ENCODE peak calls at places on chromosomes 5 and 9, in nine cellular contexts. V, F, H, N, U, R, L, M and D are unnamed samples.

GRCh38 chr9:134258828-134259546 is 67.3 kb upstream of the RXRA start:
- DNase-seq in V (no peak), F (no peak), H (no peak), N (no peak), U (no peak), R (no peak), L (no peak), M (no peak), D (no peak)

GRCh38 chr5:147887026-147887627 is 8.6 kb downstream of the SCGB3A2 start:
- DNase-seq in V (peak; percentile 75), F (no peak), H (no peak), N (no peak), U (no peak), R (peak; percentile 28), L (peak; percentile 66), M (no peak), D (no peak)

GRCh38 chr5:9056046-9056445 is 489.8 kb downstream of the SEMA5A start:
- DNase-seq in V (no peak), F (no peak), H (no peak), N (peak; percentile 71), U (no peak), R (no peak), L (no peak), M (no peak), D (no peak)

GRCh38 chr9:95773061-95773433 is 102.4 kb upstream of the ERCC6L2 start:
- DNase-seq in V (no peak), F (no peak), H (no peak), N (peak; percentile 85), U (no peak), R (no peak), L (peak; percentile 54), M (no peak), D (no peak)

GRCh38 chr9:91178281-91179236 is 183.2 kb downstream of the AUH start:
- DNase-seq in V (no peak), F (no peak), H (no peak), N (no peak), U (no peak), R (no peak), L (no peak), M (no peak), D (peak; percentile 21)

GRCh38 chr9:536597-537511 is 304.6 kb upstream of the DMRT1 start:
- DNase-seq in V (no peak), F (no peak), H (no peak), N (no peak), U (no peak), R (no peak), L (no peak), M (no peak), D (no peak)

GRCh38 chr9:37034320-37034937 is 361 bp upstream of the PAX5 start:
- DNase-seq in V (no peak), F (no peak), H (no peak), N (peak; percentile 4), U (no peak), R (peak; percentile 58), L (no peak), M (peak; percentile 75), D (no peak)

GRCh38 chr5:127555826-127556225 is 38.4 kb downstream of the PRRC1 start:
- DNase-seq in V (no peak), F (no peak), H (no peak), N (peak; percentile 15), U (no peak), R (no peak), L (no peak), M (no peak), D (no peak)

GRCh38 chr9:123002754-123003153 is 30.7 kb upstream of the GPR21 start:
- DNase-seq in V (peak; percentile 60), F (no peak), H (no peak), N (peak; percentile 42), U (no peak), R (no peak), L (peak; percentile 26), M (no peak), D (no peak)

GRCh38 chr9:133979921-133980863 is 11.9 kb downstream of the VAV2 start:
- DNase-seq in V (no peak), F (no peak), H (no peak), N (no peak), U (no peak), R (no peak), L (no peak), M (no peak), D (no peak)

GRCh38 chr5:37668524-37669047 is 171.3 kb downstream of the GDNF start:
- DNase-seq in V (peak; percentile 99), F (no peak), H (peak; percentile 67), N (peak; percentile 100), U (no peak), R (no peak), L (peak; percentile 99), M (no peak), D (no peak)

GRCh38 chr9:17995031-17995430 is 416.2 kb downstream of the SH3GL2 start:
- DNase-seq in V (no peak), F (no peak), H (no peak), N (no peak), U (no peak), R (no peak), L (no peak), M (no peak), D (no peak)
- TF ChIP-seq CTCF in V (no peak), F (no peak), H (no peak), N (no peak), U (no peak), R (no peak), L (no peak), M (no peak), D (no peak)

GRCh38 chr5:125874717-125875116 is 548.5 kb upstream of the GRAMD2B start:
- DNase-seq in V (no peak), F (no peak), H (no peak), N (no peak), U (no peak), R (no peak), L (peak; percentile 23), M (no peak), D (no peak)
- TF ChIP-seq CTCF in V (no peak), F (no peak), H (no peak), N (no peak), U (no peak), R (no peak), L (peak; percentile 23), M (no peak), D (no peak)

DNA sequence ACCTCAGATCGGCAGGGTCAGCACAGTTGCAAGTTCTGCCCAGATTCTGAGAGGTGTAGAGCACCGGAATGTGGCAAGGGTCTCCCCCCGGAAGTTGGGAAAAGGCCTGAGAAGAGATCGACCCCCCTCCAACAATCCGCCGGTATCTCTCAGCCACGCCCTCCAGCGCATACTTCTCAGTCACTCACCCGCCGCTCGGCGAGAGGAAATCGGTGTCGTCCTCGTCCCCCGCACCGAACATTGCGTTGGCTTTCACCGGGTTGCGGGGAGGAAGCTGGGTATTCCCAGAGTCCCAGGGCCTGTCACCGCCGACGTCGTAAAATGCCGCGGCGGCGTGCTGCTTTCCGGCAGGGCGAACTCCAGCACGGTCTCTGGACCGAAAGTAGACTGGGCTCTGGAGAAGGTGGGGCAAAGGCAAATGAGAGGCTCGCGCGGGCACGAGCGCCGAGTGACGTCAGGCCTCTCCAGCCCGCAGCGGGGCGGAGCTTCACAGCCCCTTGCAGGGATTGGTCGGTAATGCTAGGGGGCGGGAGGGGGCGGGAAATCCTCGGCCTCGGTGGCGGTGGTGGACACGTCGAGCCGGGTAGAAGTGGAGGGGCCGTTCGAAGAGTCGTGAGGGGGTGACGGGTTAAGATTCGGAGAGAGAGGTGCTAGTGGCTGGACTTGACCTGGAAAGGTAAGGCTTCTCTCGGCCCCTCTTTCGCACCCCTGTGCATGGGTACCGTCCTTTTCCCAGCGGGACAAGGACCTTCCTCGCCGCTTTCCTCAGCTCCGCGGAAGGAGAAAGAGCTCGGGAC is at the start of the genes FKBP15 and SLC31A1:
- DNase-seq in V (peak; percentile 99), F (peak; percentile 99), H (peak; percentile 98), N (peak; percentile 98), U (peak; percentile 96), R (peak; percentile 98), L (peak; percentile 99), M (peak; percentile 94), D (peak; percentile 94)
- TF ChIP-seq CTCF in V (no peak), F (peak; percentile 21), H (no peak), N (no peak), U (no peak), R (no peak), L (no peak), M (no peak), D (no peak)

GRCh38 chr5:5371005-5371404 is 51.5 kb upstream of the ICE1 start:
- DNase-seq in V (no peak), F (no peak), H (no peak), N (no peak), U (no peak), R (no peak), L (no peak), M (no peak), D (no peak)
- TF ChIP-seq CTCF in V (no peak), F (no peak), H (no peak), N (no peak), U (no peak), R (no peak), L (no peak), M (no peak), D (no peak)

DNA sequence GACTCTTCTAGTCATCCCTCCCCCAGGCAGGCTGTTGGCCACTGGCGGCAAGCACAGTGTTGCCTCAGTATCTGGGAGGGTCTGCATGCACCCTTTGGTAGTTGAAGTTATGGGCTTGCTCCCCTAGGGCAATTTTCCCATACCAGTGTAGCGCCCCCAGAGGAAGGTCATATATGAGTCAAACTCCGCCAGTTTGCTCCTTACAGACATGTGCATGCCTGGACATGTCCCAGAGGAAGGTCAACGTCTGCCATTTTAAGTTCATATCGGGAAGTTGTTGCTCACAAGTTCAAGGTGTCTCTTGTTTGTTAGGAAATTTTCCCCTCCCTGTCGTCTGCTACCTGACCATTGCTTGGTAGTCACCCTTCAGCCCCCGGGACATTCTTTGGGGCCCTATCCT is 51.3 kb upstream of the MROH2B start:
- DNase-seq in V (no peak), F (no peak), H (no peak), N (no peak), U (no peak), R (no peak), L (no peak), M (no peak), D (no peak)
- TF ChIP-seq CTCF in V (no peak), F (no peak), H (no peak), N (no peak), U (no peak), R (no peak), L (no peak), M (no peak), D (no peak)

GRCh38 chr5:145859897-145860296 is 12.9 kb downstream of the GRXCR2 start:
- DNase-seq in V (no peak), F (no peak), H (no peak), N (no peak), U (no peak), R (no peak), L (no peak), M (no peak), D (no peak)
- TF ChIP-seq CTCF in V (no peak), F (no peak), H (no peak), N (no peak), U (peak; percentile 31), R (peak; percentile 68), L (peak; percentile 26), M (no peak), D (peak; percentile 39)